ENCODE peak calls at places on chromosome 19, in nine cellular contexts. One of them, this sample, is unnamed.

GRCh38 chr19:2315818-2316353 is 7.9 kb upstream of the LINGO3 start:
- DNase-seq in neural progenitor cell: peak; percentile 86
- DNase-seq in heart right ventricle: peak; percentile 72
- DNase-seq in IMR-90: peak; percentile 56
- DNase-seq in fibroblast of lung: peak; percentile 63
- DNase-seq in CD8-positive, alpha-beta T cell: no peak
- DNase-seq in CD8-positive, alpha-beta memory T cell: no peak
- DNase-seq in A549: no peak
- DNase-seq in heart left ventricle: peak; percentile 89
- DNase-seq in this sample: peak; percentile 80

GRCh38 chr19:33654840-33655508 is 33.2 kb downstream of the CHST8 start:
- DNase-seq in CD8-positive, alpha-beta memory T cell: no peak
- DNase-seq in heart left ventricle: no peak
- DNase-seq in heart right ventricle: no peak
- DNase-seq in neural progenitor cell: no peak
- DNase-seq in A549: no peak
- DNase-seq in fibroblast of lung: no peak
- DNase-seq in CD8-positive, alpha-beta T cell: no peak
- DNase-seq in IMR-90: no peak
- DNase-seq in this sample: no peak

GRCh38 chr19:11338569-11339253 is 746 bp downstream of the RAB3D start:
- DNase-seq in neural progenitor cell: no peak
- DNase-seq in CD8-positive, alpha-beta memory T cell: no peak
- DNase-seq in fibroblast of lung: no peak
- DNase-seq in heart left ventricle: no peak
- DNase-seq in IMR-90: no peak
- DNase-seq in heart right ventricle: no peak
- DNase-seq in A549: no peak
- DNase-seq in CD8-positive, alpha-beta T cell: no peak
- DNase-seq in this sample: no peak

GRCh38 chr19:31583148-31583547 is 233.9 kb upstream of the TSHZ3 start:
- DNase-seq in heart right ventricle: no peak
- DNase-seq in neural progenitor cell: no peak
- DNase-seq in CD8-positive, alpha-beta T cell: no peak
- DNase-seq in CD8-positive, alpha-beta memory T cell: no peak
- DNase-seq in fibroblast of lung: peak; percentile 82
- DNase-seq in A549: no peak
- DNase-seq in IMR-90: no peak
- DNase-seq in heart left ventricle: no peak
- DNase-seq in this sample: no peak

GRCh38 chr19:33280351-33280921 is 21.9 kb downstream of the CEBPA start:
- DNase-seq in heart right ventricle: no peak
- DNase-seq in A549: no peak
- DNase-seq in neural progenitor cell: no peak
- DNase-seq in heart left ventricle: no peak
- DNase-seq in CD8-positive, alpha-beta T cell: no peak
- DNase-seq in CD8-positive, alpha-beta memory T cell: no peak
- DNase-seq in IMR-90: no peak
- DNase-seq in fibroblast of lung: no peak
- DNase-seq in this sample: no peak

GRCh38 chr19:54616840-54617560 is 13.3 kb upstream of the LILRB1 start:
- DNase-seq in neural progenitor cell: no peak
- DNase-seq in heart right ventricle: no peak
- DNase-seq in A549: no peak
- DNase-seq in IMR-90: no peak
- DNase-seq in fibroblast of lung: no peak
- DNase-seq in CD8-positive, alpha-beta memory T cell: no peak
- DNase-seq in CD8-positive, alpha-beta T cell: no peak
- DNase-seq in heart left ventricle: no peak
- DNase-seq in this sample: no peak

GRCh38 chr19:45972944-45973525 is 630 bp downstream of the NOVA2 start:
- DNase-seq in CD8-positive, alpha-beta memory T cell: no peak
- DNase-seq in IMR-90: no peak
- DNase-seq in fibroblast of lung: no peak
- DNase-seq in A549: no peak
- DNase-seq in neural progenitor cell: peak; percentile 68
- DNase-seq in CD8-positive, alpha-beta T cell: no peak
- DNase-seq in heart left ventricle: no peak
- DNase-seq in heart right ventricle: no peak
- DNase-seq in this sample: no peak

GRCh38 chr19:17855333-17856152 is 4.2 kb upstream of the RPL18A start:
- DNase-seq in fibroblast of lung: peak; percentile 57
- DNase-seq in CD8-positive, alpha-beta memory T cell: peak; percentile 76
- DNase-seq in heart left ventricle: peak; percentile 94
- DNase-seq in neural progenitor cell: peak; percentile 89
- DNase-seq in CD8-positive, alpha-beta T cell: peak; percentile 86
- DNase-seq in A549: peak; percentile 81
- DNase-seq in heart right ventricle: peak; percentile 90
- DNase-seq in IMR-90: peak; percentile 49
- DNase-seq in this sample: peak; percentile 88

GRCh38 chr19:12163841-12164240 is 945 bp downstream of the ZNF136 start:
- DNase-seq in fibroblast of lung: no peak
- DNase-seq in A549: no peak
- DNase-seq in neural progenitor cell: peak; percentile 24
- DNase-seq in heart right ventricle: no peak
- DNase-seq in CD8-positive, alpha-beta memory T cell: no peak
- DNase-seq in heart left ventricle: no peak
- DNase-seq in IMR-90: peak; percentile 56
- DNase-seq in CD8-positive, alpha-beta T cell: no peak
- DNase-seq in this sample: no peak

GRCh38 chr19:18717601-18718000 is 34.1 kb downstream of the CRTC1 start:
- DNase-seq in IMR-90: no peak
- DNase-seq in CD8-positive, alpha-beta memory T cell: no peak
- DNase-seq in CD8-positive, alpha-beta T cell: no peak
- DNase-seq in neural progenitor cell: no peak
- DNase-seq in heart left ventricle: no peak
- DNase-seq in heart right ventricle: no peak
- DNase-seq in A549: no peak
- DNase-seq in fibroblast of lung: no peak
- DNase-seq in this sample: no peak

GRCh38 chr19:16446108-16447014 is 25.4 kb downstream of the EPS15L1 start:
- DNase-seq in heart right ventricle: no peak
- DNase-seq in heart left ventricle: no peak
- DNase-seq in IMR-90: peak; percentile 62
- DNase-seq in neural progenitor cell: no peak
- DNase-seq in fibroblast of lung: no peak
- DNase-seq in CD8-positive, alpha-beta memory T cell: no peak
- DNase-seq in A549: no peak
- DNase-seq in CD8-positive, alpha-beta T cell: no peak
- DNase-seq in this sample: no peak

GRCh38 chr19:16444273-16444597 is 27.5 kb downstream of the EPS15L1 start:
- DNase-seq in A549: no peak
- DNase-seq in heart left ventricle: no peak
- DNase-seq in heart right ventricle: no peak
- DNase-seq in neural progenitor cell: no peak
- DNase-seq in CD8-positive, alpha-beta memory T cell: no peak
- DNase-seq in CD8-positive, alpha-beta T cell: no peak
- DNase-seq in fibroblast of lung: no peak
- DNase-seq in IMR-90: no peak
- DNase-seq in this sample: no peak

GRCh38 chr19:16445238-16446107 is 26.3 kb downstream of the EPS15L1 start:
- DNase-seq in CD8-positive, alpha-beta memory T cell: no peak
- DNase-seq in A549: no peak
- DNase-seq in neural progenitor cell: no peak
- DNase-seq in fibroblast of lung: peak; percentile 18
- DNase-seq in IMR-90: peak; percentile 83
- DNase-seq in heart left ventricle: no peak
- DNase-seq in heart right ventricle: no peak
- DNase-seq in CD8-positive, alpha-beta T cell: no peak
- DNase-seq in this sample: no peak

GRCh38 chr19:16441661-16442071 is 30.1 kb downstream of the EPS15L1 start:
- DNase-seq in heart left ventricle: no peak
- DNase-seq in neural progenitor cell: peak; percentile 77
- DNase-seq in fibroblast of lung: no peak
- DNase-seq in heart right ventricle: no peak
- DNase-seq in CD8-positive, alpha-beta T cell: no peak
- DNase-seq in CD8-positive, alpha-beta memory T cell: no peak
- DNase-seq in IMR-90: no peak
- DNase-seq in A549: peak; percentile 24
- DNase-seq in this sample: no peak

DNA sequence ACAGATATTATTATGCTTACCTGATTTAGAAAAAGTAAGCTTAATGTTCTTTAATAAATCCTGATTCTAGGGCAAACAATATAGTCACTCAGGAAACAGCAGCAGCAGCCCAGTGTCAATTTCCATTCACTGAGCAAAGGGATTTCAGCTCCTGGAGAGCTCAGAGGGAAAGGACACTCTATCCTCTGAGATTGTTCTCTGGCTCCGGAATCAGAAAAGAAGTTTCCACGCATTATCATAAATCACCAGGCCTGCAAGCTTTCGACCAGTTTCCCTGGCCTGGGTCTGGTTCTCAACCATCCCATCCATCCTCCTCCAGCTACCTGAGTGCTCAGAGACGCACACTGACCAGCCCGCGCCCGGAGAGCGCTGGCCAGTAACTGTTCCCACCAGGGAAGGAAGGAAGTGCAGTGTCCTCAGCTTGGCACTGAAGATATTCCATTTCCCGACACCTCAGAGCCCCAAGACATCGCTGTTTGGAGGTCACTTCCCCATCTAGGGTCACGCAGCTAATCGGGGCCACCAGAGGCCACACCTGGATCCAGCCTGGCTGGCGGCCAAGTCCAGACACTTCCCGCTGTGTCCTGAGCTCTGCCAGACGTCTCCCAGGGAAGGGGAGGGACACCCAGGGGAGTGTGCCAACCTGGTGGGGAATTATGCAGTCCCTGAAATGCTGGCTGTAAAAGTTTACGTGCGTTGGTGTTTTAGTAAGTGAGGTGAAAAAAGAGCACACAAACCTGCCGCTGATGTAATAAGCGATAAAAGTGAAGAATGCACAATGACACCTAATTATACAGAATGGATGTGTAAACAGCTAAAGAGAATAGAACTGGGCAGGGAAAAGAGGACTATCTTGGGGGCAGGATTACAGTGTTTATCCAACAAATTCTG is 29.1 kb downstream of the EPS15L1 start:
- DNase-seq in heart right ventricle: peak; percentile 57
- DNase-seq in neural progenitor cell: peak; percentile 15
- DNase-seq in fibroblast of lung: no peak
- DNase-seq in heart left ventricle: no peak
- DNase-seq in CD8-positive, alpha-beta T cell: no peak
- DNase-seq in A549: no peak
- DNase-seq in IMR-90: no peak
- DNase-seq in CD8-positive, alpha-beta memory T cell: no peak
- DNase-seq in this sample: no peak
- H3K27ac ChIP-seq in heart right ventricle: peak overlapping the region; percentile 67
- H3K27ac ChIP-seq in neural progenitor cell: peak overlapping the region; percentile 61
- H3K27ac ChIP-seq in fibroblast of lung: no peak overlapping the region
- H3K27ac ChIP-seq in heart left ventricle: peak overlapping the region; percentile 53
- H3K27ac ChIP-seq in CD8-positive, alpha-beta T cell: no peak overlapping the region
- H3K27ac ChIP-seq in A549: no peak overlapping the region
- H3K27ac ChIP-seq in IMR-90: no peak overlapping the region
- H3K27ac ChIP-seq in CD8-positive, alpha-beta memory T cell: no peak overlapping the region
- H3K27ac ChIP-seq in this sample: peak overlapping the region; percentile 84

DNA sequence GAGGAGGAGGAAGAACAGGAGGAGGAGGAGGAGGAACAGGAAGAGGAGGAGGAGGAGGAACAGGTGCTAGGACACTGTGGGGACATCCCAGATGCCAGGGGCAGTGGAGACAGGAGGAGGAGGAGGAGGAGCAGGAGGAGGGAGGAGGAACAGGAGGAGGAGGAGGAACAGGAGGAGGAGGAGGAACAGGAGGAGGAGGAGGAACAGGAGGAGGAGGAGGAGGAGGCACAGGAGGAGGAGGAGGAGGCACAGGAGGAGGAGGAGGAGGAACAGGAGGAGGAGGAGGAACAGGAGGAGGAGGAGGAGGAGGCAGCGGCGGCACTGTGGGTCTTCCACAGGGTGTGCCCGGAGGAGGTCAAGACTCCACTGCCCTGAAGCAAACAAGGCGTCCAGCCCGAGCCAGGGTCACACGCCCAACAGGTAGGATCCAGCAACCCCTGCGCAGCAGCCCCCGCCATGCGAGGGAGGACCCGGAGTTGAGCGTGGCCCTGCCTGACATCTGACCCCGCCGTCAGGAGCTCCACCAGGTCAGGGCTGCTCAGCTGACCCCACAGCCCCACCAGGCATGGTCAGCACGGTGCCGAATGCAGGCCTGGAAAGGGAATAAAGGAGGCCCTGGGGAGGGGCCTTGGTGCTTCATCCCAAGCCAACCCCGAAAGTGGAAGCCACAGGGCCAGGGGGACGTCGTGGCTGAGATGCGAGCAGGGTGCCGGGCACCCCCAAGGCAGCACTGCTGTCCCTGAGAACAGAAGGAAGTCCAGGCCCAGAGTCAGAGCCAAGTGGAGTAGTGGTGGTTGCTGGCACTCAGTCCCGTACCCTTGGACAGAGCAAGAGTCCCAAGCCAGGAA is 9.2 kb downstream of the SBNO2 start:
- DNase-seq in neural progenitor cell: no peak
- DNase-seq in CD8-positive, alpha-beta T cell: no peak
- DNase-seq in fibroblast of lung: no peak
- DNase-seq in IMR-90: no peak
- DNase-seq in heart left ventricle: no peak
- DNase-seq in heart right ventricle: no peak
- DNase-seq in A549: no peak
- DNase-seq in CD8-positive, alpha-beta memory T cell: no peak
- DNase-seq in this sample: no peak
- H3K4me1 ChIP-seq in neural progenitor cell: peaks cover 5% of the 10 kb centered on the region
- H3K4me1 ChIP-seq in CD8-positive, alpha-beta T cell: no peaks in the 10 kb centered on the region
- H3K4me1 ChIP-seq in fibroblast of lung: peaks cover 14% of the 10 kb centered on the region
- H3K4me1 ChIP-seq in IMR-90: peaks cover 22% of the 10 kb centered on the region
- H3K4me1 ChIP-seq in heart left ventricle: no peaks in the 10 kb centered on the region
- H3K4me1 ChIP-seq in heart right ventricle: peaks cover 5% of the 10 kb centered on the region
- H3K4me1 ChIP-seq in A549: peaks cover 44% of the 10 kb centered on the region
- H3K4me1 ChIP-seq in CD8-positive, alpha-beta memory T cell: no peaks in the 10 kb centered on the region
- H3K4me1 ChIP-seq in this sample: peaks cover 5% of the 10 kb centered on the region

GRCh38 chr19:13172335-13173128 is 22.3 kb downstream of the IER2 start:
- DNase-seq in A549: peak; percentile 60
- DNase-seq in neural progenitor cell: no peak
- DNase-seq in CD8-positive, alpha-beta memory T cell: peak; percentile 65
- DNase-seq in IMR-90: peak; percentile 83
- DNase-seq in heart right ventricle: peak; percentile 78
- DNase-seq in CD8-positive, alpha-beta T cell: peak; percentile 79
- DNase-seq in fibroblast of lung: peak; percentile 85
- DNase-seq in heart left ventricle: peak; percentile 89
- DNase-seq in this sample: peak; percentile 80
- H3K4me3 ChIP-seq in A549: no peak overlapping the region
- H3K4me3 ChIP-seq in neural progenitor cell: no peak overlapping the region
- H3K4me3 ChIP-seq in CD8-positive, alpha-beta memory T cell: peak overlapping the region; percentile 51
- H3K4me3 ChIP-seq in IMR-90: no peak overlapping the region
- H3K4me3 ChIP-seq in heart right ventricle: no peak overlapping the region
- H3K4me3 ChIP-seq in CD8-positive, alpha-beta T cell: peak overlapping the region; percentile 51
- H3K4me3 ChIP-seq in fibroblast of lung: no peak overlapping the region
- H3K4me3 ChIP-seq in heart left ventricle: no peak overlapping the region
- H3K4me3 ChIP-seq in this sample: no peak overlapping the region

DNA sequence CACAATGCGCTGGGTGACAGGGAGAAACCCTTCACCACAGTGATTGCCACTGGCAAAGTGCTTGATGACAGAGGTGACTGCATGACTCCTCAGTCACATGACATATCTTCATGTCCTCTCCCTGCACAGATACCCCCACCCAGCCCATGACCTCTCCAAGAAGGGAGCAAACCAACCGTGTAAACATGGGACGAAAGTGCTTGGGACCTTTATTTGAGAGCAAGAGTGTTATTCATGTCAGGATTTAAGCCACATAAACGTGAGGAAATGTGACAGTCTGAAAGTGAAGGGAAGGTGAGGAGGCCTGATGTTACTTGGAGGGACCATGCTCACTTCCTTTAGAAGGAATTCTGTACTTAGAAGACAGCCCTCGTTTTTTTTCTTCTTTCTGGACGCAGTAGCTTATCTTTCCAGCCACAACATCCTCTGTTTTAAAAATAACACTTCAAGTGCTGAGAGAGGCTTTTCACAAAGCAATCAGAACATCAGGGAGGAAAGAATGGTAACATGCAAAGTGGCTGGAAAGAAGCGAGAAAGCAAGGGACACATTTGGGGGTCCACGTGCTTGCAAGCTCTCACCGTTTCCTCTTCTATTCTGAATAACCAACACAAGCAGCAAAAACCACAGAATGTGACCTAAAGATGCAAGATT is 35.6 kb downstream of the EPS15L1 start:
- DNase-seq in heart right ventricle: no peak
- DNase-seq in heart left ventricle: no peak
- DNase-seq in A549: no peak
- DNase-seq in CD8-positive, alpha-beta T cell: no peak
- DNase-seq in neural progenitor cell: no peak
- DNase-seq in fibroblast of lung: no peak
- DNase-seq in IMR-90: no peak
- DNase-seq in CD8-positive, alpha-beta memory T cell: no peak
- DNase-seq in this sample: peak; percentile 70
- H3K27ac ChIP-seq in heart right ventricle: peak overlapping the region; percentile 83
- H3K27ac ChIP-seq in heart left ventricle: peak overlapping the region; percentile 78
- H3K27ac ChIP-seq in A549: no peak overlapping the region
- H3K27ac ChIP-seq in CD8-positive, alpha-beta T cell: no peak overlapping the region
- H3K27ac ChIP-seq in neural progenitor cell: no peak overlapping the region
- H3K27ac ChIP-seq in fibroblast of lung: peak overlapping the region; percentile 17
- H3K27ac ChIP-seq in IMR-90: peak overlapping the region; percentile 28
- H3K27ac ChIP-seq in CD8-positive, alpha-beta memory T cell: peak overlapping the region; percentile 9
- H3K27ac ChIP-seq in this sample: peak overlapping the region; percentile 87